ENCODE peak calls at places on chromosome 17, in five cellular contexts. X is spleen, E is breast epithelium, S is vagina, W is stomach. J is an unnamed sample.

GRCh38 chr17:66915204-66915611 is 49.3 kb upstream of the CACNG4 start:
- DNase-seq in W (peak; percentile 52), S (no peak), E (peak; percentile 38), X (peak; percentile 62), J (no peak)

GRCh38 chr17:9346296-9346926 is 229.2 kb downstream of the STX8 start:
- DNase-seq in E (no peak), X (no peak), W (no peak), S (no peak), J (no peak)

GRCh38 chr17:31917065-31917529 is 15.6 kb upstream of the UTP6 start:
- DNase-seq in S (no peak), X (peak; percentile 73), E (no peak), W (peak; percentile 28), J (peak; percentile 70)

GRCh38 chr17:80743181-80743771 is 198.6 kb downstream of the RPTOR start:
- DNase-seq in X (no peak), S (no peak), W (no peak), E (no peak), J (no peak)

GRCh38 chr17:68763551-68763950 is 162.4 kb upstream of the FAM20A start:
- DNase-seq in S (no peak), X (no peak), W (no peak), E (no peak), J (no peak)

GRCh38 chr17:67993998-67994361 is 2.3 kb downstream of the C17orf58 start:
- DNase-seq in S (no peak), W (no peak), E (no peak), X (no peak), J (peak; percentile 76)

GRCh38 chr17:19303367-19303776 is 59.2 kb downstream of the B9D1 start:
- DNase-seq in E (no peak), X (peak; percentile 79), S (no peak), W (no peak), J (no peak)

GRCh38 chr17:76623271-76624146 is 20.0 kb downstream of the ST6GALNAC1 start:
- DNase-seq in E (peak; percentile 62), X (peak; percentile 94), S (no peak), W (peak; percentile 80), J (peak; percentile 83)

GRCh38 chr17:74480290-74480689 is 13.9 kb downstream of the CD300A start:
- DNase-seq in W (no peak), S (no peak), E (no peak), X (no peak), J (no peak)

GRCh38 chr17:34305606-34306005 is 13.6 kb upstream of the CCL8 start:
- DNase-seq in X (no peak), E (no peak), W (no peak), S (no peak), J (no peak)

GRCh38 chr17:40097931-40098845 is 2.2 kb downstream of the NR1D1 start:
- DNase-seq in W (peak; percentile 85), E (peak; percentile 79), X (no peak), S (no peak), J (no peak)

GRCh38 chr17:69103557-69104233 is 38.0 kb downstream of the ABCA6 start:
- DNase-seq in W (no peak), S (no peak), E (no peak), X (no peak), J (no peak)

GRCh38 chr17:998111-998510 is 1.2 kb downstream of the TIMM22 start:
- DNase-seq in W (no peak), X (no peak), E (no peak), S (no peak), J (no peak)

GRCh38 chr17:51499906-51500305 is 239.6 kb downstream of the UTP18 start:
- DNase-seq in W (no peak), E (no peak), S (no peak), X (no peak), J (no peak)

GRCh38 chr17:57544381-57544780 is 200.7 kb downstream of the CCDC182 start:
- DNase-seq in X (no peak), E (no peak), S (no peak), W (no peak), J (no peak)

GRCh38 chr17:10844667-10845387 is 6.9 kb upstream of the PIRT start:
- DNase-seq in E (peak; percentile 48), W (peak; percentile 90), X (peak; percentile 90), S (no peak), J (peak; percentile 89)

GRCh38 chr17:12983986-12984932 is 33.6 kb downstream of the ELAC2 start:
- DNase-seq in S (no peak), X (peak; percentile 44), E (no peak), W (no peak), J (no peak)

GRCh38 chr17:47697948-47698711 is 4.2 kb downstream of the TBKBP1 start:
- DNase-seq in S (no peak), X (peak; percentile 68), E (no peak), W (no peak), J (no peak)

GRCh38 chr17:409308-409847 is 56.8 kb upstream of the RPH3AL start:
- DNase-seq in E (no peak), S (no peak), W (no peak), X (peak; percentile 83), J (no peak)

GRCh38 chr17:58337126-58337599 is 8.6 kb upstream of the TSPOAP1 start:
- DNase-seq in E (no peak), X (peak; percentile 90), S (no peak), W (no peak), J (no peak)

GRCh38 chr17:80637286-80637703 is 92.7 kb downstream of the RPTOR start:
- DNase-seq in E (no peak), S (no peak), W (no peak), X (no peak), J (no peak)

GRCh38 chr17:58336456-58337094 is 8.0 kb upstream of the TSPOAP1 start:
- DNase-seq in W (no peak), S (no peak), X (peak; percentile 77), E (no peak), J (peak; percentile 59)

GRCh38 chr17:48134912-48135480 is 27.4 kb downstream of the SNX11 start:
- DNase-seq in E (no peak), X (no peak), S (no peak), W (no peak), J (no peak)

GRCh38 chr17:6633263-6633662 is 7.2 kb downstream of the KIAA0753 start:
- DNase-seq in S (no peak), E (no peak), X (no peak), W (no peak), J (no peak)

GRCh38 chr17:6637458-6637840 is 3.1 kb downstream of the KIAA0753 start:
- DNase-seq in W (no peak), S (no peak), X (no peak), E (no peak), J (no peak)

GRCh38 chr17:6638046-6638908 is 2.2 kb downstream of the KIAA0753 start:
- DNase-seq in W (no peak), X (no peak), E (no peak), S (no peak), J (no peak)

GRCh38 chr17:6636616-6637457 is 3.7 kb downstream of the KIAA0753 start:
- DNase-seq in X (no peak), E (no peak), S (no peak), W (no peak), J (no peak)

GRCh38 chr17:6636105-6636504 is 4.4 kb downstream of the KIAA0753 start:
- DNase-seq in S (no peak), X (no peak), W (no peak), E (no peak), J (no peak)
- TF ChIP-seq POLR2AphosphoS5 in S (no peak), X (no peak), W (no peak), E (no peak), J (no peak)

DNA sequence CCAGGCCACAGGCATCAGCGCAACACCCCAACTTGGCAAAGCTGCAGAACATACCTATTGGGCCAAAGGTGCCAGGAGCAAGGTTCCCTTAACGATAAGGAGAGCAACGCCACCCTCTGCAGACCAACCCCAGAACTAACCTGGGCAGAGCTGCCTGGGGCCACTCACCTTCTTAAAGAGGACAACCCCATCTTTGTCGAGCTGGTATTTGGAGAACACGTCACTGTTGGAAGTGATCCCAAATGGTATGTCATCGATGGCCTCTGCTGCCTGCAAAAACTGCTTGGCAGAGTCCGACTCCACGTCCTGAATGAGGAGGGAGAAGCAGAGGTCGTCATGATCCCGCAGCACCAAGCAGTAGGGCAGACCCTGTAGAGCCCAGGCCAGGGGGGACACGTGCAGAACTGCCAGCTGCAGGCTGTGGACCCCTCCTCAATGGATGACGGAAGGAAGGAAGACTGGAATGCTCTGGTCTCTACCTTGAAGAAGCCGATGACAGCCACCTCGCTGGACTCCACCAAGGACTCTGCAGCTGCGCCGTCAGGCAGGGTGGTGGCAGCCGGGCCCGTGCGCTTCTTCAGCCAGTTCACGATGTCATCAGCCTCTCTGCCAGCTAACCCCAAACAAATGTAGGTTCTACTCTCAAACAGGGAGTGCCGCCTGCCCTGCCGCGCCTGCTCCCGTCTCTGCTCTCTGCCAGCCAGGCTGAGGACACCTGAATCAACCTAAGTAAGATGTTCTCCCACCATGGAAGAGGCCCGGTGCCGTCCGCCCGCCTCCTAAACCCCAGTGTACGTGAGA is 5.2 kb downstream of the P4HB start:
- DNase-seq in W (peak; percentile 81), X (no peak), E (peak; percentile 90), S (no peak), J (no peak)
- TF ChIP-seq POLR2AphosphoS5 in W (no peak), X (no peak), E (no peak), S (no peak), J (no peak)

DNA sequence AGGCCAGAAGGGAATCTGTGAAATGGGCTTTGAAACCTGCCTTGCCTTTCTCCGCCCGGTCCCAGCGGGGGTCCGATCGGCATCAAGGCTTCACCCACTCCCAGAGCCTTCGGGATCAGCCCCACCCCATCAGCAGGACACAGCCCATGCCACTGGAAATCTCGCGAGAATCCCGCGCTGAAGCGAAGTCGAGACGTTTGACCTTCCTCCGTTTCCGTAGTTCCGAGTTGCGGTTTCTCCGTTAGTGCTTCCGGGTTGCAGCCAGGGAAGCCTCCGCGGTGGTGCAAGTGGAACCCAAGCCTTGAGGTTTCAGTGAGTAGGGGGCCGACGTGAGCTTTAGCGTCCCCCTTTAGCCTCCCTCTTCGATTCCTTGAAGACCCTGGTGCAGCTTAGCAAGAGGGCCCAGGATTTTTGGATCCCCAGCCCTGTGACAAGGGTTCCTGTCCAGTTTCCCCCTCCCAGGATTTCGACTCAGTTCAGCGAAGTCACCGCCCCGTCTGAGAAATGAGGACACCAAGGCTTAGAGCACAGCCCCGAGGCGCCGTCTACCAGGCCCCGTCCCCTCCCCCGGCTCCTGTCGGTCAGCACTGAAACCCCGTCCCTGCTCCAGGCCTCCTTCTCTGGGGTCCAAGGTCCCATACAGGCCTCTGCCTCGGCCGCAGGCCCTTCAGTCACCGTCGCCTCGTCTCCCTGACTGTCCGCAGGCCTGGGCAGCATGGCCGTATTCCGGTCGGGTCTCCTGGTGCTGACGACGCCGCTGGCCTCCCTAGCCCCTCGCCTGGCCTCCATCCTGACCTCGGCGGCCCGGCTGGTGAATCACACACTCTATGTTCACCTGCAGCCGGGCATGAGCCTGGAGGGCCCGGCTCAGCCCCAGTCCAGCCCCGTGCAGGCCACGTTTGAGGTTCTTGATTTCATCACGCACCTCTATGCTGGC is at the start of gene COASY:
- DNase-seq in S (no peak), X (peak; percentile 95), W (peak; percentile 96), E (peak; percentile 93), J (peak; percentile 98)
- TF ChIP-seq POLR2AphosphoS5 in S (peak; percentile 98), X (peak; percentile 96), W (peak; percentile 92), E (peak; percentile 93), J (peak; percentile 92)

GRCh38 chr17:55513885-55514590 is 2.8 kb upstream of the SMIM36 start:
- DNase-seq in S (no peak), W (peak; percentile 76), X (no peak), E (peak; percentile 54), J (no peak)

GRCh38 chr17:55510986-55511721 is at the start of gene SMIM36:
- DNase-seq in E (no peak), W (no peak), X (no peak), S (no peak), J (no peak)
- TF ChIP-seq POLR2AphosphoS5 in E (no peak), W (no peak), X (no peak), S (no peak), J (no peak)

GRCh38 chr17:50027639-50028206 is 28.2 kb upstream of the ITGA3 start:
- DNase-seq in S (no peak), W (peak; percentile 66), X (no peak), E (peak; percentile 71), J (no peak)
- TF ChIP-seq POLR2AphosphoS5 in S (no peak), W (no peak), X (peak; percentile 49), E (no peak), J (no peak)

J was measured in suprapubic skin.